ENCODE peak calls at places on chromosomes 16 and 17, in ten cellular contexts. B is AG08395; D is LoVo; K is activated CD4-positive, alpha-beta memory T cell treated with anti-CD3 and anti-CD28 coated beads for 36 hours; Y is stimulated activated CD8-positive, alpha-beta memory T cell treated with anti-CD3 and anti-CD28 coated beads, Interleukin-4, amount 100 ng/mL, for 4 hours; Z is NCI-H1105 treated with DMSO at 0.1 percent for 48 hours; I is breast epithelium; Q is activated CD4-positive, alpha-beta T cell treated with anti-CD3 and anti-CD28 coated beads, Interleukin-2, amount 50 U/mL, for 24 hours; S is stimulated activated CD4-positive, alpha-beta T cell treated with anti-CD3 and anti-CD28 coated beads, Interleukin-1b, Interleukin-23, amount 100 ng/mL, for 24 hours; M is A172. G is an unnamed sample.

GRCh38 chr17:37358098-37358829 is 17.5 kb upstream of the C17orf78 start:
- DNase-seq in S (peak), Z (peak), D (peak), M (peak), B (peak), Q (no peak), Y (peak), I (peak), K (peak), G (peak)

GRCh38 chr16:26070595-26071170 is 378.9 kb downstream of the HS3ST4 start:
- DNase-seq in S (no peak), K (no peak), Y (no peak), I (no peak), Q (no peak), Z (peak), D (no peak), B (no peak), M (no peak), G (no peak)

GRCh38 chr17:42655528-42655927 is 3.6 kb upstream of the TUBG2 start:
- DNase-seq in Y (no peak), K (no peak), I (no peak), S (no peak), D (no peak), Z (no peak), Q (no peak), M (peak), B (peak), G (peak)

GRCh38 chr16:87762620-87763019 is 3.2 kb downstream of the KLHDC4 start:
- DNase-seq in D (peak), M (no peak), K (no peak), Q (no peak), B (no peak), I (no peak), Z (no peak), Y (no peak), S (no peak), G (no peak)

GRCh38 chr17:56593073-56593740 is at the start of gene NOG:
- DNase-seq in Z (peak), M (peak), Y (no peak), K (peak), B (peak), S (peak), Q (no peak), I (no peak), D (peak), G (peak)

GRCh38 chr16:69921125-69921524 is 30.0 kb upstream of the CLEC18A start:
- DNase-seq in K (no peak), S (no peak), Z (no peak), Q (no peak), B (no peak), D (no peak), M (no peak), Y (no peak), I (no peak), G (no peak)

GRCh38 chr16:9135797-9136196 is 44.4 kb downstream of the HAPSTR1 start:
- DNase-seq in D (no peak), S (no peak), Q (no peak), B (no peak), Z (no peak), M (peak), K (no peak), Y (no peak), I (no peak), G (no peak)

GRCh38 chr16:21277927-21278706 is at the start of gene CRYM:
- DNase-seq in K (peak), M (peak), B (peak), Z (peak), I (no peak), S (peak), Y (no peak), D (peak), Q (peak), G (peak)

GRCh38 chr17:77316191-77316641 is 175.4 kb downstream of the SEC14L1 start:
- DNase-seq in D (no peak), I (no peak), Z (no peak), Q (no peak), B (peak), Y (no peak), S (no peak), M (peak), K (no peak), G (peak)

GRCh38 chr17:61260061-61260797 is 139.4 kb upstream of the TBX2 start:
- DNase-seq in M (no peak), B (no peak), I (no peak), D (no peak), Z (no peak), Y (no peak), S (no peak), K (no peak), Q (no peak), G (no peak)

GRCh38 chr16:48367443-48368049 is 17.7 kb downstream of the SIAH1 start:
- DNase-seq in K (no peak), Z (no peak), Y (no peak), S (no peak), I (no peak), Q (no peak), D (no peak), B (no peak), M (no peak), G (no peak)

GRCh38 chr16:22373662-22374310 is 633 bp downstream of the CDR2 start:
- DNase-seq in S (no peak), Z (peak), B (peak), D (no peak), Y (no peak), I (peak), M (no peak), Q (peak), K (peak), G (no peak)

GRCh38 chr16:29678691-29679267 is at the start of gene QPRT:
- DNase-seq in Z (no peak), B (peak), Y (no peak), M (peak), D (no peak), S (no peak), Q (no peak), K (peak), I (no peak), G (no peak)

GRCh38 chr17:68782829-68783228 is 172.4 kb downstream of the ABCA8 start:
- DNase-seq in M (no peak), I (no peak), Z (no peak), B (peak), Y (no peak), K (no peak), Q (no peak), D (no peak), S (no peak), G (no peak)

GRCh38 chr16:83802135-83802534 is 5.6 kb upstream of the HSBP1 start:
- DNase-seq in B (peak), S (no peak), Y (no peak), D (no peak), I (no peak), K (no peak), Z (no peak), Q (no peak), M (peak), G (peak)